ENCODE peak calls at places on chromosomes 13 and 19, in seven cellular contexts. One of them, this sample, is unnamed.

GRCh38 chr13:26551255-26551654 is 6.2 kb upstream of the WASF3 start:
- DNase-seq in HepG2: no peak
- DNase-seq in HCT116: no peak
- DNase-seq in HEK293T: no peak
- DNase-seq in GM12878: no peak
- DNase-seq in WTC11: no peak
- DNase-seq in H1: no peak
- DNase-seq in this sample: no peak

GRCh38 chr13:27338207-27338606 is 67.6 kb downstream of the RASL11A start:
- DNase-seq in HepG2: no peak
- DNase-seq in HCT116: no peak
- DNase-seq in HEK293T: no peak
- DNase-seq in GM12878: no peak
- DNase-seq in WTC11: no peak
- DNase-seq in H1: no peak
- DNase-seq in this sample: no peak

GRCh38 chr19:13830761-13831481 is 35.7 kb downstream of the ZSWIM4 start:
- DNase-seq in HepG2: no peak
- DNase-seq in HCT116: no peak
- DNase-seq in HEK293T: no peak
- DNase-seq in GM12878: no peak
- DNase-seq in WTC11: no peak
- DNase-seq in H1: no peak
- DNase-seq in this sample: no peak

GRCh38 chr19:44582581-44583265 is 30.6 kb upstream of the IGSF23 start:
- DNase-seq in HepG2: no peak
- DNase-seq in HCT116: peak
- DNase-seq in HEK293T: peak
- DNase-seq in GM12878: no peak
- DNase-seq in WTC11: peak
- DNase-seq in H1: peak
- DNase-seq in this sample: peak

GRCh38 chr13:96499646-96500045 is 409.7 kb downstream of the HS6ST3 start:
- DNase-seq in HepG2: no peak
- DNase-seq in HCT116: no peak
- DNase-seq in HEK293T: no peak
- DNase-seq in GM12878: no peak
- DNase-seq in WTC11: no peak
- DNase-seq in H1: no peak
- DNase-seq in this sample: no peak

GRCh38 chr13:52980695-52981094 is 47.9 kb upstream of the OLFM4 start:
- DNase-seq in HepG2: no peak
- DNase-seq in HCT116: no peak
- DNase-seq in HEK293T: no peak
- DNase-seq in GM12878: no peak
- DNase-seq in WTC11: no peak
- DNase-seq in H1: no peak
- DNase-seq in this sample: no peak

GRCh38 chr13:40190656-40191100 is 475.8 kb downstream of the FOXO1 start:
- DNase-seq in HepG2: peak
- DNase-seq in HCT116: no peak
- DNase-seq in HEK293T: no peak
- DNase-seq in GM12878: no peak
- DNase-seq in WTC11: no peak
- DNase-seq in H1: no peak
- DNase-seq in this sample: no peak

GRCh38 chr19:45613926-45614725 is 12.1 kb upstream of the GPR4 start:
- DNase-seq in HepG2: no peak
- DNase-seq in HCT116: peak
- DNase-seq in HEK293T: no peak
- DNase-seq in GM12878: peak
- DNase-seq in WTC11: no peak
- DNase-seq in H1: no peak
- DNase-seq in this sample: no peak

GRCh38 chr19:32537626-32538025 is 43.4 kb upstream of the PDCD5 start:
- DNase-seq in HepG2: no peak
- DNase-seq in HCT116: no peak
- DNase-seq in HEK293T: no peak
- DNase-seq in GM12878: no peak
- DNase-seq in WTC11: no peak
- DNase-seq in H1: no peak
- DNase-seq in this sample: no peak

GRCh38 chr13:73967397-73968165 is 166.6 kb downstream of the KLF12 start:
- DNase-seq in HepG2: no peak
- DNase-seq in HCT116: no peak
- DNase-seq in HEK293T: no peak
- DNase-seq in GM12878: peak
- DNase-seq in WTC11: no peak
- DNase-seq in H1: no peak
- DNase-seq in this sample: no peak

DNA sequence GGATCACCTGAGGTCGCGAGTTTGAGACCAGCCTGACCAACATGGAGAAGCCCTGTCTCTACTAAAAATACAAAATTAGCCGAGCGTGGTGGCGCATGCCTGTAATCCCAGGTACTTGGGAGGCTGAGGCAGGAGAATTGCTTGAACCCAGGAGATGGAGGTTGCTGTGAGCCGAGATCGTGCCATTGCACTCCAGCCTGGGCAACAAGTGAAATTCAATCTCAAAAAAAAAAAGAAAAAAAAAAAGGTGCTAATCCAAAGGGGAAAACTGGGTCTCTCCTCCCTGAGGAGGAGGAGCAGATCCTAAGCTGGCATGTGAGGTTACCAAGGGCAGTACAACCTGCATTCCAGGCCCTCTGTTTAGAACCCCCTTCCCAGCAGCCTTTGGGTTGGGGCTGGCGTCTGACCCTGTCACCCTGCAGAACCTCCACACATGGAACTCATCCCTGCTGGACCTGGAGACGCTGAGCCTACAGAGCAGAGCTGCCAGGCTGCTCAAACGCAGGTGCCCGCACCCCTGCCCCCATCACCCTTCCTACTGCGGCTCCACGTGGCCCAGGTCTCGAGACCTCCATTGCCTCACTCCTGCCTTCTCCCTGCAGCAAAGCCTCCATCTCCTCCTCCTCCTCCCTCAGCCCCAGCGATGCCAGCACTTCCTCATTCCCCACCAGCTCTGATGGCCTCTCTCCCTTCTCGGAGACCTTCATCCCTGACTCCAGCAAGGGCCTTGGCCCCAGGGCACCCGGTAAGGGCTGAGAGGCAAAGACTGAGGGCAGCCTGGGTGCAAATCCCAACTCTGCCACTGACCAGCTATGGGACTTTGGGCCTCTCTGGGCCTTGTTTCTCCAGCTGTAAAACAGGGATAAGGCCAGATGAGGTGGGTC is 6.7 kb downstream of the PROSER3 start:
- DNase-seq in HepG2: no peak
- DNase-seq in HCT116: no peak
- DNase-seq in HEK293T: no peak
- DNase-seq in GM12878: no peak
- DNase-seq in WTC11: no peak
- DNase-seq in H1: no peak
- DNase-seq in this sample: no peak
- TF ChIP-seq SP1 in HepG2: no peak
- TF ChIP-seq SP1 in HCT116: no peak
- TF ChIP-seq SP1 in HEK293T: no peak
- TF ChIP-seq SP1 in GM12878: no peak
- TF ChIP-seq SP1 in WTC11: no peak
- TF ChIP-seq SP1 in H1: no peak
- TF ChIP-seq SP1 in this sample: no peak

DNA sequence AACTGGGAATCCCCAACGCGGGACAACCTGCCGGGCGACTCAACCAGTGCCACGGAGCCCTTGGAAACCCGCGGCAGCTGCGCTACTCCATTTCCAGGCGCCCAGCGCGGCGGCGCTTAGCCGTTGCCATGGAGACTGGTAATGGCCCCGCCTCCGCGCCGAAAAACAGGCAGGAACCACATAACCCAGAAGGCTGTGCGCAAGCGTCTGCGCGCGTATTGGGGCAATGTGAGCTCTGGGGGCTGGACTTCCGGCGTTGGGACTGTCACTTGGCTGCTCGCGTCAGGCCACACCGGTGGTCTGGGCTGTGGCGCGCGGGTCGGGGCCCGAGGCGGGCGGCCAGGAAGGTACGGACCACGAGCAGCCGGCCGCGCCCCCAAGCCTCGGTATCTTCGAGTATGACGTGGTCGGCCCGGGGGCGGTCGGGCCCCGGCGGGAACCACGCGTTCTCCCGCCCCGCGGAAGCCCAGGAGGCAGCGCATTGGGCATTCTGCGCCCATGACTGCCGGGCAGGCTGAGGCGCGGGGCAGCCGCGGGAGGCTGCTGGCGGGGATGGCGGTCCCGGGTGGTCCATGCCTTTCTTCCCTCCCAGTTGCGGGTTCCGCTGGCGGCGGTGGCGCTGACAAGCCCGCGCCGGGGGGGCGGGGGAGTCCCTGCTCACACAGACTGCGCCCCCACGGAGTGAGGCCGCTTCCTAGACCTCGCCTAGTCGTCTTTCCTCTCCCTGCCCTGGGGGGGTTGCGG is at the start of gene ZNF324B:
- DNase-seq in HepG2: peak
- DNase-seq in HCT116: peak
- DNase-seq in HEK293T: peak
- DNase-seq in GM12878: peak
- DNase-seq in WTC11: peak
- DNase-seq in H1: peak
- DNase-seq in this sample: peak
- TF ChIP-seq SP1 in HepG2: no peak
- TF ChIP-seq SP1 in HCT116: peak
- TF ChIP-seq SP1 in HEK293T: no peak
- TF ChIP-seq SP1 in GM12878: peak
- TF ChIP-seq SP1 in WTC11: peak
- TF ChIP-seq SP1 in H1: peak
- TF ChIP-seq SP1 in this sample: no peak

GRCh38 chr19:55345818-55346724 is 6.4 kb downstream of the KMT5C start:
- DNase-seq in HepG2: no peak
- DNase-seq in HCT116: no peak
- DNase-seq in HEK293T: no peak
- DNase-seq in GM12878: no peak
- DNase-seq in WTC11: no peak
- DNase-seq in H1: no peak
- DNase-seq in this sample: peak
- TF ChIP-seq SP1 in HepG2: no peak
- TF ChIP-seq SP1 in HCT116: no peak
- TF ChIP-seq SP1 in HEK293T: no peak
- TF ChIP-seq SP1 in GM12878: no peak
- TF ChIP-seq SP1 in WTC11: no peak
- TF ChIP-seq SP1 in H1: no peak
- TF ChIP-seq SP1 in this sample: no peak

DNA sequence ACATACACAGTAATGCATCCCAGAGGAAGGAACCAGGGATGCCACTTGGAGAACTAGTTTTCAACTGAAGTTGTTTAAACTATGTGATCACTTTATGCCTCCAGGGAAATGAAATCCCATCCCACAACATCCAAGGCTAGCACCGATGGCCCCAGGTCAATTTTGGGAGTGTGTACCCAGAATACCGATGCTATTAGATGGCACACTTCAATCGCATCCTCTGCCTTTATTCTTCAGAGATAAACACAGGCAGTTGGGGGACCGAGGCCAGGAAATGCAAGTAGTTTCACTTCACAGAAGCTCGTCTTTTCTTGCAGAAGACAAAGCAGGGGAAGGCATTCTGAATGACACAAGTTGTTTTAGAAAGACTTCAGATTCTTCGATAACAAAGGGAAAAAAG is 13.8 kb downstream of the STK24 start:
- DNase-seq in HepG2: no peak
- DNase-seq in HCT116: no peak
- DNase-seq in HEK293T: no peak
- DNase-seq in GM12878: no peak
- DNase-seq in WTC11: no peak
- DNase-seq in H1: no peak
- DNase-seq in this sample: no peak
- TF ChIP-seq SP1 in HepG2: no peak
- TF ChIP-seq SP1 in HCT116: no peak
- TF ChIP-seq SP1 in HEK293T: no peak
- TF ChIP-seq SP1 in GM12878: no peak
- TF ChIP-seq SP1 in WTC11: no peak
- TF ChIP-seq SP1 in H1: no peak
- TF ChIP-seq SP1 in this sample: no peak

GRCh38 chr19:6766357-6767080 is 716 bp downstream of the SH2D3A start:
- DNase-seq in HepG2: no peak
- DNase-seq in HCT116: no peak
- DNase-seq in HEK293T: no peak
- DNase-seq in GM12878: no peak
- DNase-seq in WTC11: no peak
- DNase-seq in H1: no peak
- DNase-seq in this sample: no peak

GRCh38 chr19:6767357-6768235 is at the start of gene SH2D3A:
- DNase-seq in HepG2: peak
- DNase-seq in HCT116: peak
- DNase-seq in HEK293T: peak
- DNase-seq in GM12878: peak
- DNase-seq in WTC11: peak
- DNase-seq in H1: peak
- DNase-seq in this sample: peak

GRCh38 chr19:6768236-6768785 is 1.1 kb upstream of the SH2D3A start:
- DNase-seq in HepG2: no peak
- DNase-seq in HCT116: no peak
- DNase-seq in HEK293T: no peak
- DNase-seq in GM12878: no peak
- DNase-seq in WTC11: no peak
- DNase-seq in H1: no peak
- DNase-seq in this sample: no peak

GRCh38 chr19:6767081-6767356 is 216 bp downstream of the SH2D3A start:
- DNase-seq in HepG2: peak
- DNase-seq in HCT116: no peak
- DNase-seq in HEK293T: no peak
- DNase-seq in GM12878: no peak
- DNase-seq in WTC11: no peak
- DNase-seq in H1: no peak
- DNase-seq in this sample: no peak

GRCh38 chr19:6769006-6769637 is 1.9 kb upstream of the SH2D3A start:
- DNase-seq in HepG2: no peak
- DNase-seq in HCT116: no peak
- DNase-seq in HEK293T: peak
- DNase-seq in GM12878: no peak
- DNase-seq in WTC11: peak
- DNase-seq in H1: peak
- DNase-seq in this sample: peak
- TF ChIP-seq SP1 in HepG2: no peak
- TF ChIP-seq SP1 in HCT116: no peak
- TF ChIP-seq SP1 in HEK293T: no peak
- TF ChIP-seq SP1 in GM12878: no peak
- TF ChIP-seq SP1 in WTC11: no peak
- TF ChIP-seq SP1 in H1: no peak
- TF ChIP-seq SP1 in this sample: no peak